ENCODE peak calls at places on chromosomes 16 and 17, in seven cellular contexts. X is HTR-8/SVneo; N is hypothalamus; B is activated T-helper 2 cell treated with anti-CD3 and anti-CD28 coated beads, Interferon-gamma antibody, Interleukin-2, Interleukin-4, amounts not matched to agents 10 μg/mL and 5 μg/mL and 100 μg/mL, durations not matched to agents 14 hours and 24 hours and 36 hours; U is ascending aorta; M is stomach; L is activated naive CD4-positive, alpha-beta T cell. E is an unnamed sample.

GRCh38 chr16:56986361-56986760 is 3.0 kb upstream of the NLRC5 start:
- DNase-seq in X (no peak), N (no peak), B (no peak), U (no peak), M (no peak), L (no peak), E (no peak)

GRCh38 chr17:22569459-22570143 is 877.3 kb downstream of the KCNJ18 start:
- DNase-seq in X (no peak), N (no peak), B (no peak), U (no peak), M (no peak), L (no peak), E (no peak)

GRCh38 chr17:6475411-6475810 is 31.2 kb downstream of the PIMREG start:
- DNase-seq in X (no peak), N (no peak), B (no peak), U (no peak), M (no peak), L (no peak), E (no peak)

GRCh38 chr17:68318103-68318991 is 27.1 kb downstream of the ARSG start:
- DNase-seq in X (peak), N (no peak), B (no peak), U (no peak), M (peak), L (no peak), E (no peak)

GRCh38 chr17:78555741-78556401 is 21.3 kb downstream of the DNAH17 start:
- DNase-seq in X (no peak), N (no peak), B (no peak), U (no peak), M (no peak), L (no peak), E (no peak)

GRCh38 chr17:80793851-80794267 is 197.8 kb upstream of the CHMP6 start:
- DNase-seq in X (no peak), N (no peak), B (no peak), U (no peak), M (no peak), L (no peak), E (no peak)

GRCh38 chr17:82019905-82020873 is 2.5 kb downstream of the CENPX start:
- DNase-seq in X (peak), N (peak), B (peak), U (no peak), M (peak), L (peak), E (peak)

GRCh38 chr17:64662774-64663367 is 764 bp upstream of the SMURF2 start:
- DNase-seq in X (no peak), N (no peak), B (no peak), U (no peak), M (no peak), L (no peak), E (no peak)

GRCh38 chr16:48384982-48385271 is 286 bp downstream of the SIAH1 start:
- DNase-seq in X (no peak), N (no peak), B (no peak), U (no peak), M (no peak), L (no peak), E (no peak)

GRCh38 chr16:29029168-29029994 is 44.5 kb downstream of the LAT start:
- DNase-seq in X (peak), N (no peak), B (peak), U (peak), M (no peak), L (peak), E (no peak)

GRCh38 chr17:29379084-29379811 is 10.9 kb upstream of the TAOK1 start:
- DNase-seq in X (no peak), N (no peak), B (no peak), U (no peak), M (no peak), L (no peak), E (no peak)

GRCh38 chr17:27398691-27399090 is 57.6 kb upstream of the KSR1 start:
- DNase-seq in X (no peak), N (no peak), B (no peak), U (no peak), M (peak), L (no peak), E (no peak)

GRCh38 chr17:31533546-31534155 is 142.2 kb downstream of the RAB11FIP4 start:
- DNase-seq in X (peak), N (no peak), B (no peak), U (no peak), M (peak), L (no peak), E (no peak)

GRCh38 chr16:4831616-4832015 is 15.5 kb downstream of the GLYR1 start:
- DNase-seq in X (no peak), N (no peak), B (no peak), U (no peak), M (no peak), L (no peak), E (no peak)

GRCh38 chr16:69443809-69444611 is 19.6 kb downstream of the CYB5B start:
- DNase-seq in X (no peak), N (no peak), B (no peak), U (no peak), M (no peak), L (no peak), E (no peak)

GRCh38 chr16:58733248-58733670 is 857 bp downstream of the GOT2 start:
- DNase-seq in X (no peak), N (no peak), B (no peak), U (no peak), M (no peak), L (no peak), E (no peak)

GRCh38 chr16:87604572-87605135 is 2.3 kb downstream of the JPH3 start:
- DNase-seq in X (no peak), N (no peak), B (no peak), U (no peak), M (no peak), L (no peak), E (no peak)

GRCh38 chr17:65855245-65855644 is 293.8 kb upstream of the AXIN2 start:
- DNase-seq in X (peak), N (no peak), B (no peak), U (no peak), M (no peak), L (no peak), E (no peak)

GRCh38 chr17:75845058-75845711 is 981 bp upstream of the UNC13D start:
- DNase-seq in X (peak), N (peak), B (peak), U (peak), M (peak), L (no peak), E (peak)

GRCh38 chr17:78804777-78805176 is 22.7 kb upstream of the CYTH1 start:
- DNase-seq in X (no peak), N (no peak), B (no peak), U (no peak), M (no peak), L (no peak), E (no peak)